ENCODE peak calls at places on chromosome 4, in nine cellular contexts. Z is T-helper 1 cell; C is stimulated activated CD4-positive, alpha-beta T cell treated with anti-CD3 and anti-CD28 coated beads, Interleukin-2, amount 100 ng/mL, for 24 hours; D is iPS DF 6.9; W is endothelial cell; B is activated CD4-positive, alpha-beta T cell treated with anti-CD3 and anti-CD28 coated beads for 24 hours; F is HS-27A; U is fibroblast of pulmonary artery; J is A172. A is an unnamed sample.

GRCh38 chr4:142583708-142584107 is 262.4 kb downstream of the INPP4B start:
- DNase-seq in B (no peak), W (no peak), D (no peak), J (no peak), F (no peak), C (no peak), Z (no peak), U (no peak), A (no peak)

GRCh38 chr4:84496356-84497219 is 2.5 kb downstream of the NKX6-1 start:
- DNase-seq in D (no peak), J (no peak), Z (no peak), W (no peak), B (no peak), F (no peak), U (peak), C (no peak), A (no peak)

GRCh38 chr4:33831667-33832066 is 2412.6 kb downstream of the ARAP2 start:
- DNase-seq in C (no peak), D (no peak), B (no peak), U (peak), Z (no peak), F (no peak), W (no peak), J (peak), A (no peak)

GRCh38 chr4:155353923-155354540 is 22.7 kb downstream of the MAP9 start:
- DNase-seq in J (peak), D (peak), Z (no peak), U (peak), F (no peak), C (peak), B (peak), W (peak), A (no peak)

GRCh38 chr4:118682928-118683327 is 2.3 kb upstream of the METTL14 start:
- DNase-seq in D (no peak), Z (no peak), F (no peak), C (no peak), B (no peak), J (peak), W (no peak), U (peak), A (no peak)

GRCh38 chr4:105305019-105305836 is 158.6 kb downstream of the TET2 start:
- DNase-seq in D (no peak), U (no peak), Z (no peak), W (no peak), B (no peak), F (no peak), J (no peak), C (no peak), A (no peak)

GRCh38 chr4:174775366-174775765 is 53.7 kb downstream of the GLRA3 start:
- DNase-seq in D (no peak), F (no peak), Z (no peak), J (peak), B (no peak), U (no peak), W (no peak), C (no peak), A (no peak)

GRCh38 chr4:173524218-173525117 is 5.6 kb downstream of the HAND2 start:
- DNase-seq in W (no peak), Z (no peak), C (no peak), B (no peak), U (no peak), D (no peak), F (no peak), J (no peak), A (no peak)

GRCh38 chr4:30836231-30836630 is 116.1 kb downstream of the PCDH7 start:
- DNase-seq in D (no peak), F (no peak), C (no peak), B (no peak), Z (no peak), U (peak), W (no peak), J (no peak), A (no peak)

GRCh38 chr4:139144911-139145551 is 32.0 kb downstream of the ELF2 start:
- DNase-seq in J (no peak), W (no peak), Z (no peak), B (no peak), F (no peak), C (no peak), D (no peak), U (peak), A (no peak)

GRCh38 chr4:2792711-2793577 is at the start of gene SH3BP2:
- DNase-seq in D (no peak), U (peak), B (peak), F (no peak), J (peak), Z (peak), C (peak), W (peak), A (peak)

GRCh38 chr4:123844374-123844773 is 447.8 kb downstream of the SPRY1 start:
- DNase-seq in U (no peak), W (no peak), Z (no peak), J (no peak), C (no peak), B (no peak), D (no peak), F (no peak), A (no peak)

GRCh38 chr4:71553605-71554004 is 214.8 kb downstream of the SLC4A4 start:
- DNase-seq in Z (no peak), D (no peak), W (no peak), J (peak), C (no peak), U (peak), B (no peak), F (no peak), A (no peak)

GRCh38 chr4:18689308-18689915 is 667.9 kb upstream of the LCORL start:
- DNase-seq in B (peak), F (peak), U (peak), W (peak), J (peak), D (peak), C (peak), Z (peak), A (no peak)

GRCh38 chr4:15894923-15895411 is 43.6 kb downstream of the FGFBP1 start:
- DNase-seq in W (no peak), D (no peak), J (no peak), U (peak), B (no peak), C (no peak), Z (no peak), F (no peak), A (no peak)

GRCh38 chr4:155548173-155548572 is 118.5 kb upstream of the GUCY1A1 start:
- DNase-seq in D (no peak), C (no peak), U (no peak), W (no peak), B (no peak), J (no peak), F (no peak), Z (no peak), A (no peak)

GRCh38 chr4:107854326-107855030 is 29.7 kb downstream of the SGMS2 start:
- DNase-seq in D (no peak), F (peak), B (no peak), U (peak), J (no peak), W (no peak), C (no peak), Z (no peak), A (no peak)

GRCh38 chr4:2387205-2387604 is 31.2 kb downstream of the ZFYVE28 start:
- DNase-seq in D (no peak), F (no peak), J (no peak), Z (no peak), C (no peak), U (no peak), W (no peak), B (no peak), A (no peak)

GRCh38 chr4:156931267-156931666 is 40.3 kb downstream of the PDGFC start:
- DNase-seq in B (no peak), D (no peak), Z (no peak), C (no peak), F (no peak), J (peak), W (no peak), U (peak), A (peak)

GRCh38 chr4:92305878-92306520 is 2.2 kb downstream of the GRID2 start:
- DNase-seq in U (no peak), F (no peak), B (no peak), W (peak), C (no peak), Z (no peak), J (no peak), D (no peak), A (no peak)

GRCh38 chr4:101145081-101145480 is 202.2 kb downstream of the PPP3CA start:
- DNase-seq in F (no peak), W (no peak), D (no peak), C (no peak), J (no peak), Z (no peak), U (no peak), B (no peak), A (no peak)

GRCh38 chr4:7506119-7506518 is 71.4 kb upstream of the PSAPL1 start:
- DNase-seq in Z (no peak), W (no peak), D (no peak), J (no peak), B (no peak), U (no peak), C (no peak), F (no peak), A (no peak)

GRCh38 chr4:186158966-186159365 is 32.4 kb upstream of the CYP4V2 start:
- DNase-seq in J (no peak), C (no peak), D (no peak), U (no peak), B (no peak), W (no peak), Z (no peak), F (no peak), A (no peak)

GRCh38 chr4:2742823-2743517 is 13.2 kb downstream of the TNIP2 start:
- DNase-seq in C (no peak), U (no peak), D (no peak), J (no peak), W (no peak), F (no peak), B (no peak), Z (no peak), A (no peak)

GRCh38 chr4:145098675-145099037 is 545 bp downstream of the ABCE1 start:
- DNase-seq in J (peak), W (no peak), D (no peak), B (peak), C (no peak), U (peak), F (peak), Z (no peak), A (no peak)

GRCh38 chr4:147709999-147710398 is 21.9 kb upstream of the ARHGAP10 start:
- DNase-seq in F (no peak), B (no peak), C (no peak), J (peak), Z (no peak), W (no peak), D (no peak), U (no peak), A (peak)

GRCh38 chr4:42454755-42455154 is 57.5 kb downstream of the SHISA3 start:
- DNase-seq in C (no peak), D (no peak), F (no peak), B (no peak), Z (no peak), U (no peak), J (no peak), W (no peak), A (no peak)

GRCh38 chr4:125836597-125837195 is 521.9 kb downstream of the FAT4 start:
- DNase-seq in W (no peak), U (peak), D (no peak), C (no peak), F (no peak), Z (no peak), B (no peak), J (no peak), A (no peak)

GRCh38 chr4:108834787-108835384 is 72.0 kb upstream of the ETNPPL start:
- DNase-seq in C (no peak), W (no peak), U (peak), F (no peak), B (no peak), J (peak), D (no peak), Z (no peak), A (no peak)

GRCh38 chr4:1414831-1415680 is 8.8 kb upstream of the NKX1-1 start:
- DNase-seq in U (no peak), W (no peak), Z (peak), D (no peak), C (no peak), J (no peak), B (no peak), F (no peak), A (no peak)

A was measured in H54.